ENCODE peak calls at places on chromosomes 2 and 18, in four cellular contexts. M is CD8-positive, alpha-beta memory T cell; V is stomach; G is aorta. Z is an unnamed sample.

GRCh38 chr2:233449071-233449901 is 95.0 kb downstream of the DGKD start:
- DNase-seq in G (peak; percentile 81), M (no peak), V (no peak), Z (peak; percentile 67)

GRCh38 chr18:57234346-57234745 is 87.5 kb downstream of the BOD1L2 start:
- DNase-seq in V (no peak), M (no peak), G (no peak), Z (no peak)

GRCh38 chr18:49727816-49728215 is 85.5 kb downstream of the ACAA2 start:
- DNase-seq in V (no peak), G (no peak), M (no peak), Z (no peak)

GRCh38 chr2:24409700-24410556 is 49.6 kb upstream of the ITSN2 start:
- DNase-seq in G (no peak), V (peak; percentile 34), M (peak; percentile 48), Z (no peak)

GRCh38 chr2:201699384-201699783 is 940 bp upstream of the MPP4 start:
- DNase-seq in M (no peak), V (no peak), G (no peak), Z (no peak)

GRCh38 chr2:240182966-240183365 is 42.5 kb upstream of the OTOS start:
- DNase-seq in M (no peak), V (no peak), G (peak; percentile 40), Z (peak; percentile 47)

GRCh38 chr2:174403628-174404027 is 8.1 kb downstream of the SCRN3 start:
- DNase-seq in V (no peak), G (no peak), M (no peak), Z (no peak)

GRCh38 chr2:15449542-15450236 is 111.4 kb downstream of the NBAS start:
- DNase-seq in G (no peak), M (no peak), V (no peak), Z (no peak)

GRCh38 chr2:77443076-77443475 is 79.1 kb downstream of the LRRTM4 start:
- DNase-seq in G (no peak), M (no peak), V (no peak), Z (no peak)

GRCh38 chr2:59000796-59001195 is 759.7 kb upstream of the FANCL start:
- DNase-seq in G (no peak), V (no peak), M (no peak), Z (no peak)

GRCh38 chr2:100940766-100941645 is 61.1 kb upstream of the RPL31 start:
- DNase-seq in M (no peak), G (no peak), V (no peak), Z (no peak)

GRCh38 chr2:65818873-65819451 is 386.6 kb upstream of the SPRED2 start:
- DNase-seq in M (no peak), G (no peak), V (no peak), Z (no peak)

GRCh38 chr2:27084297-27085061 is 2.1 kb upstream of the KHK start:
- DNase-seq in M (no peak), G (no peak), V (no peak), Z (no peak)

GRCh38 chr2:27081984-27082772 is 3.8 kb downstream of the EMILIN1 start:
- DNase-seq in G (no peak), M (no peak), V (no peak), Z (no peak)

GRCh38 chr2:27085062-27085669 is 1.4 kb upstream of the KHK start:
- DNase-seq in V (no peak), M (no peak), G (no peak), Z (no peak)

GRCh38 chr2:27082773-27083409 is 3.7 kb upstream of the KHK start:
- DNase-seq in G (no peak), M (no peak), V (no peak), Z (no peak)

GRCh38 chr2:27083410-27084296 is 2.9 kb upstream of the KHK start:
- DNase-seq in V (no peak), M (no peak), G (no peak), Z (no peak)
- H3K4me1 ChIP-seq in V (peaks cover 87% of the 10 kb centered on the region), M (peaks cover 42% of the 10 kb centered on the region), G (no peaks in the 10 kb centered on the region), Z (peaks cover 37% of the 10 kb centered on the region)

GRCh38 chr2:42493468-42493884 is 306 bp downstream of the KCNG3 start:
- DNase-seq in G (no peak), V (no peak), M (no peak), Z (no peak)
- H3K4me3 ChIP-seq in G (peak overlapping the region; percentile 13), V (peak overlapping the region; percentile 64), M (peak overlapping the region; percentile 5), Z (peak overlapping the region; percentile 50)

GRCh38 chr2:202944816-202945215 is 32.7 kb downstream of the CARF start:
- DNase-seq in G (no peak), M (no peak), V (no peak), Z (no peak)

GRCh38 chr2:202945497-202945896 is 33.4 kb downstream of the CARF start:
- DNase-seq in M (no peak), V (no peak), G (no peak), Z (no peak)

DNA sequence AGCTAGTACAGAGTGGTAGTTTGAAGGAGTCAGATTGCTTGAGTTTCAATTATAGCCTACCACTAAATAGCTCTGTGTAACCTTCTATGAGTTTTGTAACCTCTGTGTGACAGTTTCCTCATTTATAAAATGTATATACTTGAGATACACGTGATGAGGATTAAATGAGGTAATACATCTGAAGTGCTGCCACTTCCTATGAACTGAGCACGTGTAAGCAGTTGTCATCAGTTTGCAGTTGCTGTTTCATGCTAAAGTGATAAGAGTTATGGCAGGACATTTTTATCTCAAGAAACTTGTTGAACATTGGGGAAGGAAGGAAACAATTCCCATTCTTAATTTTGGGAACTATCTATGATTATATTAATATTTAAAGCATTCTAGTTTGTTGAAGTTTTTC is 38.5 kb downstream of the CARF start:
- DNase-seq in M (no peak), V (no peak), G (no peak), Z (no peak)
- H3K36me3 ChIP-seq in M (no peaks in the 10 kb centered on the region), V (no peaks in the 10 kb centered on the region), G (no peaks in the 10 kb centered on the region), Z (peaks cover 22% of the 10 kb centered on the region)

GRCh38 chr2:47076126-47076506 is 79.0 kb downstream of the STPG4 start:
- DNase-seq in G (no peak), V (no peak), M (no peak), Z (no peak)
- H3K4me1 ChIP-seq in G (peaks cover 6% of the 10 kb centered on the region), V (peaks cover 70% of the 10 kb centered on the region), M (peaks cover 7% of the 10 kb centered on the region), Z (peaks cover 83% of the 10 kb centered on the region)

GRCh38 chr18:55795101-55795669 is 207.2 kb upstream of the TCF4 start:
- DNase-seq in M (no peak), V (no peak), G (no peak), Z (no peak)
- H3K4me3 ChIP-seq in M (no peak overlapping the region), V (no peak overlapping the region), G (no peak overlapping the region), Z (no peak overlapping the region)